ENCODE peak calls at places on chromosomes 2 and 18, in five cellular contexts. E, W, I, G and V are unnamed samples.

GRCh38 chr18:25503567-25504081 is 151.7 kb upstream of the ZNF521 start:
- DNase-seq in W (no peak), I (peak; percentile 72), E (peak; percentile 31), G (peak; percentile 76), V (no peak)

GRCh38 chr2:181970160-181970794 is 15.4 kb upstream of the PPP1R1C start:
- DNase-seq in E (no peak), I (no peak), W (no peak), G (no peak), V (no peak)

GRCh38 chr18:61946449-61946848 is 53.6 kb upstream of the RNF152 start:
- DNase-seq in G (no peak), E (no peak), I (no peak), W (no peak), V (no peak)

GRCh38 chr18:46718501-46719341 is 38.1 kb downstream of the ST8SIA5 start:
- DNase-seq in G (no peak), I (no peak), W (no peak), E (no peak), V (no peak)

GRCh38 chr2:96839288-96839874 is 4.4 kb downstream of the ANKRD23 start:
- DNase-seq in G (no peak), I (peak; percentile 81), W (peak; percentile 73), E (peak; percentile 57), V (no peak)

GRCh38 chr2:99171377-99172140 is 9.3 kb downstream of the MITD1 start:
- DNase-seq in I (no peak), W (no peak), E (no peak), G (no peak), V (no peak)

GRCh38 chr18:58060254-58060653 is 16.2 kb downstream of the NEDD4L start:
- DNase-seq in I (no peak), E (no peak), G (no peak), W (no peak), V (no peak)

GRCh38 chr2:106963156-106963555 is 77.2 kb upstream of the ST6GAL2 start:
- DNase-seq in W (no peak), G (no peak), I (no peak), E (no peak), V (no peak)